ENCODE peak calls at places on chromosomes 13 and 19, in seven cellular contexts. One of them, this sample, is unnamed.

GRCh38 chr13:112645327-112645914 is 44.4 kb upstream of the ATP11A start:
- DNase-seq in stimulated activated CD8-positive, alpha-beta memory T cell treated with anti-CD3 and anti-CD28 coated beads, Interleukin-4, amount 100 ng/mL, for 24 hours: no peak
- DNase-seq in COR-L47: no peak
- DNase-seq in omental fat pad: no peak
- DNase-seq in A549: no peak
- DNase-seq in psoas muscle: no peak
- DNase-seq in hypothalamus: no peak
- DNase-seq in this sample: no peak

GRCh38 chr13:35789335-35790166 is 313.1 kb upstream of the MAB21L1 start:
- DNase-seq in psoas muscle: no peak
- DNase-seq in omental fat pad: no peak
- DNase-seq in stimulated activated CD8-positive, alpha-beta memory T cell treated with anti-CD3 and anti-CD28 coated beads, Interleukin-4, amount 100 ng/mL, for 24 hours: no peak
- DNase-seq in COR-L47: peak; percentile 33
- DNase-seq in hypothalamus: no peak
- DNase-seq in A549: peak; percentile 7
- DNase-seq in this sample: no peak

GRCh38 chr13:50127726-50128291 is 112.6 kb downstream of the KCNRG start:
- DNase-seq in A549: no peak
- DNase-seq in COR-L47: no peak
- DNase-seq in stimulated activated CD8-positive, alpha-beta memory T cell treated with anti-CD3 and anti-CD28 coated beads, Interleukin-4, amount 100 ng/mL, for 24 hours: no peak
- DNase-seq in hypothalamus: no peak
- DNase-seq in psoas muscle: no peak
- DNase-seq in omental fat pad: no peak
- DNase-seq in this sample: no peak

GRCh38 chr19:45271098-45271497 is 20.0 kb downstream of the MARK4 start:
- DNase-seq in stimulated activated CD8-positive, alpha-beta memory T cell treated with anti-CD3 and anti-CD28 coated beads, Interleukin-4, amount 100 ng/mL, for 24 hours: no peak
- DNase-seq in omental fat pad: no peak
- DNase-seq in hypothalamus: no peak
- DNase-seq in psoas muscle: no peak
- DNase-seq in COR-L47: no peak
- DNase-seq in A549: no peak
- DNase-seq in this sample: no peak

GRCh38 chr19:50555447-50556235 is 12.6 kb downstream of the LRRC4B start:
- DNase-seq in hypothalamus: no peak
- DNase-seq in omental fat pad: no peak
- DNase-seq in stimulated activated CD8-positive, alpha-beta memory T cell treated with anti-CD3 and anti-CD28 coated beads, Interleukin-4, amount 100 ng/mL, for 24 hours: no peak
- DNase-seq in psoas muscle: no peak
- DNase-seq in COR-L47: no peak
- DNase-seq in A549: no peak
- DNase-seq in this sample: no peak

GRCh38 chr19:17170538-17171297 is 44.4 kb upstream of the USE1 start:
- DNase-seq in stimulated activated CD8-positive, alpha-beta memory T cell treated with anti-CD3 and anti-CD28 coated beads, Interleukin-4, amount 100 ng/mL, for 24 hours: no peak
- DNase-seq in COR-L47: no peak
- DNase-seq in A549: no peak
- DNase-seq in omental fat pad: no peak
- DNase-seq in psoas muscle: no peak
- DNase-seq in hypothalamus: no peak
- DNase-seq in this sample: no peak

GRCh38 chr13:65613004-65613403 is 1617.1 kb downstream of the PCDH9 start:
- DNase-seq in COR-L47: no peak
- DNase-seq in A549: no peak
- DNase-seq in hypothalamus: no peak
- DNase-seq in omental fat pad: no peak
- DNase-seq in stimulated activated CD8-positive, alpha-beta memory T cell treated with anti-CD3 and anti-CD28 coated beads, Interleukin-4, amount 100 ng/mL, for 24 hours: no peak
- DNase-seq in psoas muscle: no peak
- DNase-seq in this sample: no peak

GRCh38 chr19:8412783-8413592 is at the start of gene MARCHF2:
- DNase-seq in stimulated activated CD8-positive, alpha-beta memory T cell treated with anti-CD3 and anti-CD28 coated beads, Interleukin-4, amount 100 ng/mL, for 24 hours: peak; percentile 91
- DNase-seq in hypothalamus: peak; percentile 81
- DNase-seq in COR-L47: peak; percentile 90
- DNase-seq in omental fat pad: peak; percentile 83
- DNase-seq in psoas muscle: peak; percentile 99
- DNase-seq in A549: peak; percentile 66
- DNase-seq in this sample: peak; percentile 98

This sample was measured in left cardiac atrium.